ENCODE peak calls at places on chromosomes 11 and 22, in four cellular contexts. One of them, this sample, is unnamed.

GRCh38 chr11:93567406-93567819 is 24.2 kb upstream of the SMCO4 start:
- DNase-seq in activated CD8-positive, alpha-beta memory T cell treated with anti-CD3 and anti-CD28 coated beads for 1 hour: no peak
- DNase-seq in putamen: peak
- DNase-seq in stimulated activated CD4-positive, alpha-beta T cell treated with anti-CD3 and anti-CD28 coated beads, Interleukin-12 subunit alpha, Interleukin-12 subunit beta, amount 100 ng/mL, for 48 hours: no peak
- DNase-seq in this sample: peak

GRCh38 chr11:122773781-122774266 is 64.5 kb upstream of the CRTAM start:
- DNase-seq in activated CD8-positive, alpha-beta memory T cell treated with anti-CD3 and anti-CD28 coated beads for 1 hour: no peak
- DNase-seq in putamen: no peak
- DNase-seq in stimulated activated CD4-positive, alpha-beta T cell treated with anti-CD3 and anti-CD28 coated beads, Interleukin-12 subunit alpha, Interleukin-12 subunit beta, amount 100 ng/mL, for 48 hours: no peak
- DNase-seq in this sample: no peak

GRCh38 chr11:3865388-3866193 is 10.1 kb downstream of the STIM1 start:
- DNase-seq in activated CD8-positive, alpha-beta memory T cell treated with anti-CD3 and anti-CD28 coated beads for 1 hour: no peak
- DNase-seq in putamen: no peak
- DNase-seq in stimulated activated CD4-positive, alpha-beta T cell treated with anti-CD3 and anti-CD28 coated beads, Interleukin-12 subunit alpha, Interleukin-12 subunit beta, amount 100 ng/mL, for 48 hours: no peak
- DNase-seq in this sample: peak

GRCh38 chr11:134578807-134579708 is 167.0 kb upstream of the B3GAT1 start:
- DNase-seq in activated CD8-positive, alpha-beta memory T cell treated with anti-CD3 and anti-CD28 coated beads for 1 hour: no peak
- DNase-seq in putamen: no peak
- DNase-seq in stimulated activated CD4-positive, alpha-beta T cell treated with anti-CD3 and anti-CD28 coated beads, Interleukin-12 subunit alpha, Interleukin-12 subunit beta, amount 100 ng/mL, for 48 hours: no peak
- DNase-seq in this sample: no peak

GRCh38 chr22:47063606-47064005 is 301.2 kb downstream of the TBC1D22A start:
- DNase-seq in activated CD8-positive, alpha-beta memory T cell treated with anti-CD3 and anti-CD28 coated beads for 1 hour: no peak
- DNase-seq in putamen: no peak
- DNase-seq in stimulated activated CD4-positive, alpha-beta T cell treated with anti-CD3 and anti-CD28 coated beads, Interleukin-12 subunit alpha, Interleukin-12 subunit beta, amount 100 ng/mL, for 48 hours: no peak
- DNase-seq in this sample: no peak

GRCh38 chr11:63609536-63609935 is 4.7 kb downstream of the PLAAT3 start:
- DNase-seq in activated CD8-positive, alpha-beta memory T cell treated with anti-CD3 and anti-CD28 coated beads for 1 hour: no peak
- DNase-seq in putamen: peak
- DNase-seq in stimulated activated CD4-positive, alpha-beta T cell treated with anti-CD3 and anti-CD28 coated beads, Interleukin-12 subunit alpha, Interleukin-12 subunit beta, amount 100 ng/mL, for 48 hours: no peak
- DNase-seq in this sample: peak

GRCh38 chr22:36334081-36334831 is 53.5 kb downstream of the MYH9 start:
- DNase-seq in activated CD8-positive, alpha-beta memory T cell treated with anti-CD3 and anti-CD28 coated beads for 1 hour: no peak
- DNase-seq in putamen: no peak
- DNase-seq in stimulated activated CD4-positive, alpha-beta T cell treated with anti-CD3 and anti-CD28 coated beads, Interleukin-12 subunit alpha, Interleukin-12 subunit beta, amount 100 ng/mL, for 48 hours: no peak
- DNase-seq in this sample: peak

GRCh38 chr11:128904872-128905344 is 13.8 kb downstream of the KCNJ5 start:
- DNase-seq in activated CD8-positive, alpha-beta memory T cell treated with anti-CD3 and anti-CD28 coated beads for 1 hour: no peak
- DNase-seq in putamen: no peak
- DNase-seq in stimulated activated CD4-positive, alpha-beta T cell treated with anti-CD3 and anti-CD28 coated beads, Interleukin-12 subunit alpha, Interleukin-12 subunit beta, amount 100 ng/mL, for 48 hours: no peak
- DNase-seq in this sample: peak

GRCh38 chr11:123357990-123358827 is 71.9 kb upstream of the GRAMD1B start:
- DNase-seq in activated CD8-positive, alpha-beta memory T cell treated with anti-CD3 and anti-CD28 coated beads for 1 hour: no peak
- DNase-seq in putamen: no peak
- DNase-seq in stimulated activated CD4-positive, alpha-beta T cell treated with anti-CD3 and anti-CD28 coated beads, Interleukin-12 subunit alpha, Interleukin-12 subunit beta, amount 100 ng/mL, for 48 hours: peak
- DNase-seq in this sample: peak

GRCh38 chr11:113831314-113831713 is 44.1 kb downstream of the USP28 start:
- DNase-seq in activated CD8-positive, alpha-beta memory T cell treated with anti-CD3 and anti-CD28 coated beads for 1 hour: no peak
- DNase-seq in putamen: no peak
- DNase-seq in stimulated activated CD4-positive, alpha-beta T cell treated with anti-CD3 and anti-CD28 coated beads, Interleukin-12 subunit alpha, Interleukin-12 subunit beta, amount 100 ng/mL, for 48 hours: no peak
- DNase-seq in this sample: no peak

GRCh38 chr22:36081023-36081431 is 52.4 kb upstream of the RBFOX2 start:
- DNase-seq in activated CD8-positive, alpha-beta memory T cell treated with anti-CD3 and anti-CD28 coated beads for 1 hour: no peak
- DNase-seq in putamen: no peak
- DNase-seq in stimulated activated CD4-positive, alpha-beta T cell treated with anti-CD3 and anti-CD28 coated beads, Interleukin-12 subunit alpha, Interleukin-12 subunit beta, amount 100 ng/mL, for 48 hours: no peak
- DNase-seq in this sample: no peak

GRCh38 chr22:40070701-40071100 is 75.9 kb downstream of the FAM83F start:
- DNase-seq in activated CD8-positive, alpha-beta memory T cell treated with anti-CD3 and anti-CD28 coated beads for 1 hour: no peak
- DNase-seq in putamen: no peak
- DNase-seq in stimulated activated CD4-positive, alpha-beta T cell treated with anti-CD3 and anti-CD28 coated beads, Interleukin-12 subunit alpha, Interleukin-12 subunit beta, amount 100 ng/mL, for 48 hours: no peak
- DNase-seq in this sample: no peak

GRCh38 chr22:21823740-21824438 is 43.6 kb downstream of the MAPK1 start:
- DNase-seq in activated CD8-positive, alpha-beta memory T cell treated with anti-CD3 and anti-CD28 coated beads for 1 hour: no peak
- DNase-seq in putamen: no peak
- DNase-seq in stimulated activated CD4-positive, alpha-beta T cell treated with anti-CD3 and anti-CD28 coated beads, Interleukin-12 subunit alpha, Interleukin-12 subunit beta, amount 100 ng/mL, for 48 hours: no peak
- DNase-seq in this sample: no peak

GRCh38 chr22:44814266-44815098 is 62.1 kb downstream of the ARHGAP8 start:
- DNase-seq in activated CD8-positive, alpha-beta memory T cell treated with anti-CD3 and anti-CD28 coated beads for 1 hour: no peak
- DNase-seq in putamen: no peak
- DNase-seq in stimulated activated CD4-positive, alpha-beta T cell treated with anti-CD3 and anti-CD28 coated beads, Interleukin-12 subunit alpha, Interleukin-12 subunit beta, amount 100 ng/mL, for 48 hours: no peak
- DNase-seq in this sample: no peak

GRCh38 chr22:39994046-39994565 is 648 bp upstream of the FAM83F start:
- DNase-seq in activated CD8-positive, alpha-beta memory T cell treated with anti-CD3 and anti-CD28 coated beads for 1 hour: no peak
- DNase-seq in putamen: no peak
- DNase-seq in stimulated activated CD4-positive, alpha-beta T cell treated with anti-CD3 and anti-CD28 coated beads, Interleukin-12 subunit alpha, Interleukin-12 subunit beta, amount 100 ng/mL, for 48 hours: peak
- DNase-seq in this sample: no peak

GRCh38 chr11:46351606-46352005 is 4.3 kb downstream of the DGKZ start:
- DNase-seq in activated CD8-positive, alpha-beta memory T cell treated with anti-CD3 and anti-CD28 coated beads for 1 hour: no peak
- DNase-seq in putamen: no peak
- DNase-seq in stimulated activated CD4-positive, alpha-beta T cell treated with anti-CD3 and anti-CD28 coated beads, Interleukin-12 subunit alpha, Interleukin-12 subunit beta, amount 100 ng/mL, for 48 hours: no peak
- DNase-seq in this sample: no peak